ENCODE peak calls at places on chromosomes 3 and 15, in five cellular contexts. S is HepG2; D is foreskin fibroblast; Z is CD8-positive, alpha-beta T cell; J is endodermal cell. B is an unnamed sample.

GRCh38 chr3:194497799-194498575 is 11.2 kb upstream of the ATP13A3 start:
- DNase-seq in S (peak), D (no peak), Z (no peak), J (peak), B (no peak)

GRCh38 chr3:99768808-99769501 is 48.7 kb upstream of the CMSS1 start:
- DNase-seq in S (no peak), D (no peak), Z (no peak), J (no peak), B (no peak)

GRCh38 chr3:160134964-160135363 is 90.3 kb upstream of the C3orf80 start:
- DNase-seq in S (no peak), D (peak), Z (no peak), J (no peak), B (peak)

GRCh38 chr3:32743934-32744333 is 58.9 kb downstream of the CNOT10 start:
- DNase-seq in S (peak), D (peak), Z (no peak), J (no peak), B (peak)

GRCh38 chr15:35545316-35545824 is 595 bp downstream of the DPH6 start:
- DNase-seq in S (peak), D (peak), Z (peak), J (no peak), B (peak)

GRCh38 chr3:45489730-45490309 is 101.4 kb downstream of the LARS2 start:
- DNase-seq in S (no peak), D (no peak), Z (no peak), J (no peak), B (no peak)

GRCh38 chr15:73283341-73283962 is 85.3 kb downstream of the HCN4 start:
- DNase-seq in S (no peak), D (no peak), Z (no peak), J (no peak), B (no peak)

GRCh38 chr15:73338606-73339388 is 30.0 kb downstream of the HCN4 start:
- DNase-seq in S (no peak), D (no peak), Z (no peak), J (no peak), B (no peak)

GRCh38 chr15:51888593-51889195 is 59.2 kb downstream of the TMOD3 start:
- DNase-seq in S (no peak), D (peak), Z (no peak), J (no peak), B (peak)

GRCh38 chr15:78259232-78259631 is 5.1 kb upstream of the DNAJA4 start:
- DNase-seq in S (no peak), D (no peak), Z (no peak), J (no peak), B (no peak)

GRCh38 chr3:177066068-177066467 is 131.2 kb downstream of the TBL1XR1 start:
- DNase-seq in S (no peak), D (no peak), Z (no peak), J (no peak), B (no peak)

GRCh38 chr3:180680097-180680430 is 775 bp upstream of the CCDC39 start:
- DNase-seq in S (no peak), D (peak), Z (peak), J (peak), B (peak)

GRCh38 chr15:31571676-31572075 is 245.0 kb downstream of the KLF13 start:
- DNase-seq in S (no peak), D (no peak), Z (no peak), J (no peak), B (no peak)

GRCh38 chr3:61236556-61236955 is 14.7 kb downstream of the FHIT start:
- DNase-seq in S (no peak), D (no peak), Z (no peak), J (peak), B (no peak)

GRCh38 chr15:60531811-60532210 is 52.9 kb upstream of the ICE2 start:
- DNase-seq in S (no peak), D (no peak), Z (no peak), J (no peak), B (no peak)

GRCh38 chr3:127206611-127207516 is 13.9 kb downstream of the PRR23E start:
- DNase-seq in S (no peak), D (no peak), Z (no peak), J (no peak), B (no peak)

GRCh38 chr3:42056840-42057239 is 34.3 kb upstream of the TRAK1 start:
- DNase-seq in S (no peak), D (no peak), Z (no peak), J (no peak), B (no peak)

GRCh38 chr3:159669753-159670152 is 318.9 kb upstream of the IL12A start:
- DNase-seq in S (no peak), D (no peak), Z (no peak), J (peak), B (no peak)

GRCh38 chr3:178709047-178709446 is 172.8 kb downstream of the KCNMB2 start:
- DNase-seq in S (no peak), D (no peak), Z (no peak), J (no peak), B (no peak)

GRCh38 chr15:56719774-56720555 is 13.3 kb downstream of the ZNF280D start:
- DNase-seq in S (no peak), D (no peak), Z (no peak), J (no peak), B (no peak)

GRCh38 chr3:55567121-55567520 is 80.0 kb upstream of the WNT5A start:
- DNase-seq in S (no peak), D (no peak), Z (no peak), J (no peak), B (no peak)

GRCh38 chr15:45612790-45613415 is 21.9 kb upstream of the SQOR start:
- DNase-seq in S (no peak), D (peak), Z (no peak), J (peak), B (no peak)

B was measured in HuH-7.